ENCODE peak calls at places on chromosomes 13 and 19, in nine cellular contexts. P, Y, N, A, W, H, S, Q and L are unnamed samples.
A peak's percentile ranks its signal among the peaks of the same experiment; 100 is the strongest.

GRCh38 chr19:8017808-8018207 is 12.4 kb upstream of the ELAVL1 start:
- DNase-seq in P (no peak), Y (no peak), N (no peak), A (peak; percentile 26), W (no peak), H (peak; percentile 41), S (no peak), Q (no peak), L (no peak)

GRCh38 chr13:77359171-77359570 is 32.3 kb upstream of the MYCBP2 start:
- DNase-seq in P (no peak), Y (no peak), N (peak; percentile 1), A (no peak), W (no peak), H (no peak), S (no peak), Q (no peak), L (no peak)

GRCh38 chr13:40261947-40262346 is 404.5 kb downstream of the FOXO1 start:
- DNase-seq in P (no peak), Y (no peak), N (no peak), A (no peak), W (no peak), H (no peak), S (no peak), Q (no peak), L (no peak)

GRCh38 chr19:38544569-38545315 is 73.0 kb downstream of the MAP4K1 start:
- DNase-seq in P (no peak), Y (no peak), N (peak; percentile 5), A (no peak), W (no peak), H (no peak), S (no peak), Q (no peak), L (no peak)

GRCh38 chr19:15120135-15121026 is 13.2 kb downstream of the SYDE1 start:
- DNase-seq in P (no peak), Y (no peak), N (no peak), A (no peak), W (no peak), H (no peak), S (no peak), Q (no peak), L (no peak)

GRCh38 chr13:90201198-90201597 is 1146.3 kb upstream of the MIR17HG start:
- DNase-seq in P (no peak), Y (no peak), N (no peak), A (no peak), W (no peak), H (no peak), S (no peak), Q (no peak), L (peak; percentile 14)

GRCh38 chr13:91659583-91660415 is 261.4 kb downstream of the GPC5 start:
- DNase-seq in P (no peak), Y (no peak), N (no peak), A (no peak), W (no peak), H (no peak), S (no peak), Q (no peak), L (peak; percentile 38)

GRCh38 chr13:110156186-110157065 is 150.5 kb downstream of the COL4A1 start:
- DNase-seq in P (no peak), Y (no peak), N (peak; percentile 24), A (no peak), W (no peak), H (no peak), S (no peak), Q (no peak), L (no peak)

GRCh38 chr13:33571618-33572017 is 246.3 kb upstream of the RFC3 start:
- DNase-seq in P (no peak), Y (no peak), N (no peak), A (no peak), W (no peak), H (no peak), S (no peak), Q (no peak), L (no peak)

GRCh38 chr19:10911579-10912363 is 16.7 kb downstream of the YIPF2 start:
- DNase-seq in P (peak; percentile 34), Y (no peak), N (no peak), A (no peak), W (no peak), H (no peak), S (no peak), Q (no peak), L (no peak)

GRCh38 chr19:39746836-39747529 is 9.2 kb upstream of the CLC start:
- DNase-seq in P (no peak), Y (no peak), N (no peak), A (no peak), W (no peak), H (no peak), S (no peak), Q (peak; percentile 82), L (no peak)

GRCh38 chr13:110116072-110116487 is 190.9 kb downstream of the COL4A1 start:
- DNase-seq in P (peak; percentile 74), Y (peak; percentile 61), N (peak; percentile 60), A (peak; percentile 15), W (peak; percentile 44), H (peak; percentile 60), S (no peak), Q (peak; percentile 67), L (peak; percentile 78)

GRCh38 chr13:97559981-97560380 is 126.0 kb downstream of the RAP2A start:
- DNase-seq in P (no peak), Y (no peak), N (no peak), A (no peak), W (no peak), H (no peak), S (no peak), Q (no peak), L (no peak)

GRCh38 chr19:32017341-32017948 is 328.0 kb upstream of the ZNF507 start:
- DNase-seq in P (no peak), Y (no peak), N (no peak), A (no peak), W (peak; percentile 35), H (no peak), S (no peak), Q (no peak), L (peak; percentile 78)

GRCh38 chr13:88042489-88042888 is 371.3 kb downstream of the SLITRK5 start:
- DNase-seq in P (no peak), Y (no peak), N (no peak), A (no peak), W (no peak), H (no peak), S (no peak), Q (no peak), L (no peak)

DNA sequence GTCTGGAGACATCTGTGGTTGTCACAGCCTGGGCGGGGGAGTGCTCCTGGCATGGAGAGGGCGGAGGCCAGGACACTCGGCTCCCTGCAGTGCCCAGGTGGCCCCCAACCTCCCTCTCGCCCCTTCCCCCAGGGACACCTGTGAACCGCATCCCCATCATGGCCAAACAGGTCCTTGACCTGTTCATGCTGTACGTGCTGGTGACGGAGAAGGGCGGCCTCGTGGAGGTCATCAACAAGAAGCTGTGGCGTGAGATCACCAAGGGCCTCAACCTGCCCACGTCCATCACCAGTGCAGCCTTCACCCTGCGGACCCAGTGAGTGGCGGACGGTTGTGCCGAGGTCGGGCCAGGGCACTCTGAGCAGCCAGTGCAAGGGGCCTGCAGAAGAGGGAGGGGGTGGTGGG is 20.0 kb upstream of the WDR18 start:
- DNase-seq in P (no peak), Y (no peak), N (no peak), A (no peak), W (no peak), H (no peak), S (no peak), Q (no peak), L (no peak)
- H3K36me3 ChIP-seq in P (no peaks in the 10 kb centered on the region), Y (peaks cover 58% of the 10 kb centered on the region), N (peaks cover 73% of the 10 kb centered on the region), A (no peaks in the 10 kb centered on the region), W (no peaks in the 10 kb centered on the region), H (no peaks in the 10 kb centered on the region), S (peaks cover 75% of the 10 kb centered on the region), Q (peaks cover 10% of the 10 kb centered on the region), L (peaks cover 2% of the 10 kb centered on the region)

GRCh38 chr19:1449467-1450442 is at the start of gene APC2:
- DNase-seq in P (no peak), Y (peak; percentile 82), N (peak; percentile 44), A (no peak), W (no peak), H (no peak), S (no peak), Q (no peak), L (no peak)
- H3K4me3 ChIP-seq in P (no peak within 1 kb of the TSS), Y (peak within 1 kb of the TSS; percentile 77), N (peak within 1 kb of the TSS; percentile 15), A (no peak within 1 kb of the TSS), W (no peak within 1 kb of the TSS), H (no peak within 1 kb of the TSS), S (no peak within 1 kb of the TSS), Q (no peak within 1 kb of the TSS), L (no peak within 1 kb of the TSS)

DNA sequence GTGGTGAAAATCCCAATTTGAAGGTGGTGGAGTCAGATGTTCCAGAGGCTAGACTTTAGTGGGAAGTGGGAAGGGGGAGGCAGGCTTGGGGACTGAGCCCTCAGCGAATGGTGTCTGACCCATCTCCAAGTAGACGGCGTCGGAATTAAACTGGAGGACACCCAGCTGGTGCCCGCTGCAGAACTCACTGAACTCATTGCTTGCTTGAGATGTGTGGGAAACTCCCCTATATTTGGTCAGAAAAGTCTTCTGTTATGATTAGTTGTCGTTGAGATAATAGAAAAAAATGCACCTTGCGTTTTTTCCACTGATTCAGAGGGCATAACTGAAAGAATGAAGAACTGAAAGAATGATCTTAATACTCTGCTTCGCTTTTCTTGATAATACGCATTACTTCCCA is 871 bp upstream of the ZNF583 start:
- DNase-seq in P (peak; percentile 34), Y (no peak), N (peak; percentile 39), A (no peak), W (no peak), H (no peak), S (no peak), Q (no peak), L (no peak)
- H3K9me3 ChIP-seq in P (peaks cover 13% of the 10 kb centered on the region), Y (peaks cover 74% of the 10 kb centered on the region), N (peaks cover 18% of the 10 kb centered on the region), A (peaks cover 28% of the 10 kb centered on the region), W (no peaks in the 10 kb centered on the region), H (peaks cover 2% of the 10 kb centered on the region), S (peaks cover 38% of the 10 kb centered on the region), Q (no peaks in the 10 kb centered on the region), L (peaks cover 34% of the 10 kb centered on the region)

GRCh38 chr19:5591476-5591875 is 23.7 kb upstream of the TINCR start:
- DNase-seq in P (no peak), Y (no peak), N (no peak), A (no peak), W (no peak), H (no peak), S (no peak), Q (no peak), L (no peak)

GRCh38 chr19:5590865-5591154 is 23.1 kb upstream of the TINCR start:
- DNase-seq in P (no peak), Y (no peak), N (no peak), A (no peak), W (no peak), H (no peak), S (no peak), Q (no peak), L (no peak)

GRCh38 chr19:5593245-5593962 is 25.7 kb upstream of the TINCR start:
- DNase-seq in P (no peak), Y (no peak), N (no peak), A (no peak), W (no peak), H (no peak), S (no peak), Q (no peak), L (no peak)

GRCh38 chr19:5593963-5594255 is 26.2 kb upstream of the TINCR start:
- DNase-seq in P (no peak), Y (no peak), N (no peak), A (no peak), W (no peak), H (no peak), S (no peak), Q (no peak), L (no peak)

DNA sequence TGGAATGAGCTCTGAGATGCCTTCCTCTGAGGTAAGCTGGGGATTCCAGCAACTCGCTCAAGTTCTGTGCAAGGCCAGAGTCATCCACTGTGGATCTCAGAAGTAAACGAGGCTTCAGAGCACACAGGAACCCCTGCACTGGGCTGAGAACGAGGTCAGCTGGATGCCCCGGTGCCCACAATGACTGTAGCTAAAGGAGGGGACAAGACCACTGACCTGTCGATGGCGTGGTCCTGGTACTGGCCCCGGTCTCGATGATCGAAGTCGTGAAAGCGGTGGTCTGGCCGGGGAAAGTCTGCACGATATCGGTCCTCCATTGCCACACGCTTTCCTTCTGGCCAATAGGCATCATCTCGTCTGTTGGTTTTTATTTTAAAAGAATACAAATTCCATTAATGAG is 24.8 kb upstream of the TINCR start:
- DNase-seq in P (no peak), Y (no peak), N (no peak), A (no peak), W (no peak), H (no peak), S (no peak), Q (no peak), L (no peak)
- H3K36me3 ChIP-seq in P (no peaks in the 10 kb centered on the region), Y (peaks cover 65% of the 10 kb centered on the region), N (peaks cover 89% of the 10 kb centered on the region), A (peaks cover 93% of the 10 kb centered on the region), W (peaks cover 20% of the 10 kb centered on the region), H (peaks cover 30% of the 10 kb centered on the region), S (peaks cover 97% of the 10 kb centered on the region), Q (peaks cover 70% of the 10 kb centered on the region), L (peaks cover 14% of the 10 kb centered on the region)